ENCODE peak calls at places on chromosomes 7 and 10, in eight cellular contexts. M is OCI-LY7; W is CD8-positive, alpha-beta T cell; Q is colonic mucosa; J is prostate gland; X is upper lobe of right lung; V is NCI-H2029; S is GM13977. T is an unnamed sample.

GRCh38 chr10:62426600-62426999 is 52.4 kb downstream of the ZNF365 start:
- DNase-seq in S (no peak), Q (no peak), W (no peak), V (no peak), J (no peak), X (no peak), M (no peak), T (no peak)

GRCh38 chr10:124168581-124168980 is 75.2 kb upstream of the CHST15 start:
- DNase-seq in J (no peak), W (no peak), M (no peak), S (no peak), Q (no peak), V (no peak), X (no peak), T (no peak)

GRCh38 chr7:24669971-24670591 is 87.2 kb downstream of the GSDME start:
- DNase-seq in M (no peak), S (no peak), J (no peak), X (no peak), W (no peak), Q (no peak), V (no peak), T (peak; percentile 9)

GRCh38 chr7:40332516-40332915 is 197.7 kb downstream of the SUGCT start:
- DNase-seq in W (no peak), S (no peak), V (no peak), J (no peak), Q (no peak), M (no peak), X (no peak), T (no peak)

GRCh38 chr7:133051066-133051465 is 30.8 kb downstream of the CHCHD3 start:
- DNase-seq in V (no peak), Q (no peak), S (peak; percentile 40), J (no peak), W (no peak), M (peak; percentile 65), X (no peak), T (peak; percentile 28)

GRCh38 chr10:74035324-74035723 is 37.4 kb downstream of the VCL start:
- DNase-seq in S (no peak), J (no peak), X (no peak), V (no peak), M (peak; percentile 38), W (no peak), Q (no peak), T (peak; percentile 46)

GRCh38 chr7:40709077-40709964 is 574.5 kb downstream of the SUGCT start:
- DNase-seq in W (no peak), S (no peak), V (no peak), J (no peak), X (no peak), M (no peak), Q (no peak), T (peak; percentile 46)

GRCh38 chr10:128077155-128077875 is 48.9 kb downstream of the MKI67 start:
- DNase-seq in J (no peak), X (peak; percentile 51), M (no peak), Q (no peak), W (no peak), S (no peak), V (no peak), T (no peak)

GRCh38 chr10:72089618-72090017 is 1.3 kb upstream of the SPOCK2 start:
- DNase-seq in X (no peak), M (no peak), W (no peak), V (no peak), J (no peak), S (no peak), Q (no peak), T (no peak)

GRCh38 chr7:70612811-70613210 is 519.1 kb upstream of the GALNT17 start:
- DNase-seq in V (no peak), S (no peak), W (no peak), J (no peak), M (no peak), X (no peak), Q (no peak), T (no peak)

GRCh38 chr7:130982160-130982638 is 248.2 kb upstream of the KLF14 start:
- DNase-seq in Q (no peak), M (peak; percentile 40), J (no peak), W (no peak), V (peak; percentile 40), S (peak; percentile 52), X (no peak), T (peak; percentile 60)

GRCh38 chr7:129271500-129272355 is 46.9 kb downstream of the AHCYL2 start:
- DNase-seq in X (no peak), W (peak; percentile 35), S (peak; percentile 56), M (peak; percentile 67), Q (peak; percentile 73), V (peak; percentile 26), J (peak; percentile 56), T (peak; percentile 70)

GRCh38 chr10:122164815-122165491 is 106.1 kb upstream of the BTBD16 start:
- DNase-seq in Q (no peak), M (no peak), V (no peak), S (no peak), W (no peak), X (no peak), J (no peak), T (no peak)

GRCh38 chr7:35359423-35359822 is 105.5 kb upstream of the TBX20 start:
- DNase-seq in V (no peak), W (no peak), X (no peak), S (no peak), M (no peak), J (no peak), Q (no peak), T (no peak)

GRCh38 chr10:77637986-77638765 is 568 bp upstream of the KCNMA1 start:
- DNase-seq in Q (no peak), V (peak; percentile 8), J (no peak), S (peak; percentile 51), W (no peak), M (no peak), X (peak; percentile 73), T (peak; percentile 62)

GRCh38 chr7:89958525-89959068 is 195.7 kb upstream of the STEAP1 start:
- DNase-seq in J (no peak), V (no peak), S (no peak), X (no peak), W (no peak), Q (no peak), M (no peak), T (no peak)

GRCh38 chr10:7507887-7508726 is 97.3 kb upstream of the SFMBT2 start:
- DNase-seq in J (no peak), W (no peak), Q (no peak), V (no peak), S (no peak), M (peak; percentile 88), X (no peak), T (no peak)

GRCh38 chr7:157037635-157038034 is 27.2 kb upstream of the MNX1 start:
- DNase-seq in X (peak; percentile 47), W (no peak), M (no peak), J (no peak), V (no peak), S (no peak), Q (no peak), T (no peak)

GRCh38 chr10:121516483-121516882 is 81.8 kb downstream of the FGFR2 start:
- DNase-seq in W (no peak), M (no peak), Q (no peak), S (peak; percentile 23), X (no peak), J (no peak), V (no peak), T (no peak)

GRCh38 chr10:43461950-43462349 is 25.0 kb downstream of the ZNF487 start:
- DNase-seq in J (peak; percentile 57), M (peak; percentile 87), X (no peak), Q (peak; percentile 57), V (peak; percentile 38), S (peak; percentile 72), W (no peak), T (peak; percentile 76)

GRCh38 chr7:137916980-137917645 is 70.3 kb upstream of the DGKI start:
- DNase-seq in Q (no peak), M (no peak), J (no peak), S (no peak), X (no peak), V (no peak), W (no peak), T (no peak)

GRCh38 chr10:59098387-59098786 is 78.1 kb upstream of the PHYHIPL start:
- DNase-seq in V (no peak), J (no peak), M (no peak), Q (peak; percentile 24), X (no peak), W (no peak), S (no peak), T (peak; percentile 67)

GRCh38 chr10:88401671-88402347 is 181.3 kb downstream of the RNLS start:
- DNase-seq in X (no peak), V (no peak), M (no peak), S (no peak), J (no peak), Q (no peak), W (no peak), T (peak; percentile 51)

GRCh38 chr10:31927597-31928530 is 767 bp downstream of the ARHGAP12 start:
- DNase-seq in X (peak; percentile 81), V (no peak), S (peak; percentile 69), M (peak; percentile 73), J (peak; percentile 42), W (peak; percentile 35), Q (peak; percentile 73), T (peak; percentile 58)

GRCh38 chr10:34298371-34298818 is 516.7 kb downstream of the PARD3 start:
- DNase-seq in J (no peak), X (no peak), S (no peak), W (no peak), Q (no peak), V (no peak), M (no peak), T (no peak)

GRCh38 chr7:108492742-108493141 is 33.2 kb downstream of the PNPLA8 start:
- DNase-seq in Q (no peak), V (no peak), J (no peak), X (no peak), M (no peak), W (no peak), S (no peak), T (no peak)

GRCh38 chr10:114694735-114695134 is 36.7 kb upstream of the ABLIM1 start:
- DNase-seq in V (no peak), J (no peak), M (peak; percentile 38), Q (peak; percentile 52), W (no peak), X (no peak), S (peak; percentile 44), T (no peak)

GRCh38 chr7:75623390-75624133 is 115.2 kb downstream of the HIP1 start:
- DNase-seq in S (no peak), J (no peak), V (peak; percentile 19), W (no peak), X (peak; percentile 89), M (no peak), Q (no peak), T (peak; percentile 56)

GRCh38 chr7:50718876-50719275 is 63.8 kb downstream of the GRB10 start:
- DNase-seq in J (no peak), V (peak; percentile 18), S (no peak), X (no peak), M (no peak), W (no peak), Q (no peak), T (no peak)

GRCh38 chr10:107487284-107487683 is 322.8 kb upstream of the SORCS1 start:
- DNase-seq in X (no peak), V (no peak), S (no peak), J (no peak), M (no peak), W (no peak), Q (no peak), T (peak; percentile 1)

GRCh38 chr10:108673756-108674155 is 1249.6 kb downstream of the XPNPEP1 start:
- DNase-seq in S (no peak), M (no peak), X (no peak), W (no peak), V (no peak), J (no peak), Q (no peak), T (no peak)

GRCh38 chr10:19683965-19684364 is 132.3 kb upstream of the PLXDC2 start:
- DNase-seq in V (no peak), M (no peak), S (no peak), J (no peak), Q (no peak), X (no peak), W (no peak), T (peak; percentile 7)

GRCh38 chr7:30678805-30679204 is 3.5 kb downstream of the CRHR2 start:
- DNase-seq in S (no peak), V (no peak), W (no peak), M (no peak), X (no peak), Q (no peak), J (no peak), T (no peak)

GRCh38 chr7:480531-481218 is 39.0 kb downstream of the PDGFA start:
- DNase-seq in J (no peak), Q (no peak), M (no peak), S (no peak), V (no peak), X (peak; percentile 67), W (no peak), T (no peak)